ENCODE peak calls at places on chromosomes 11 and 22, in four cellular contexts. Y is HTR-8/SVneo, A is HAP-1, M is AG09319. T is an unnamed sample.

GRCh38 chr11:34988294-34989255 is 72.2 kb downstream of the PDHX start:
- DNase-seq in A (no peak), M (no peak), Y (no peak), T (no peak)

GRCh38 chr11:14538271-14538925 is 18.2 kb upstream of the PSMA1 start:
- DNase-seq in A (no peak), M (no peak), Y (no peak), T (no peak)

GRCh38 chr11:119810478-119811232 is 81.7 kb upstream of the NECTIN1 start:
- DNase-seq in Y (no peak), M (no peak), A (no peak), T (no peak)

GRCh38 chr22:29112680-29113079 is 39.8 kb downstream of the KREMEN1 start:
- DNase-seq in M (no peak), Y (no peak), A (no peak), T (no peak)

GRCh38 chr11:28727254-28727653 is 619.1 kb downstream of the METTL15 start:
- DNase-seq in A (no peak), M (no peak), Y (no peak), T (no peak)

GRCh38 chr11:403761-404431 is 9.9 kb downstream of the PKP3 start:
- DNase-seq in A (no peak), Y (no peak), M (no peak), T (no peak)

GRCh38 chr22:48811885-48812284 is 1015.8 kb downstream of the BRD1 start:
- DNase-seq in M (no peak), Y (no peak), A (no peak), T (no peak)

GRCh38 chr11:122741613-122742012 is 86.1 kb downstream of the UBASH3B start:
- DNase-seq in M (no peak), A (no peak), Y (no peak), T (no peak)

GRCh38 chr22:48781868-48782267 is 1045.8 kb downstream of the BRD1 start:
- DNase-seq in M (no peak), A (no peak), Y (no peak), T (no peak)

GRCh38 chr11:65506770-65507485 is 8.1 kb downstream of the MALAT1 start:
- DNase-seq in Y (no peak), M (peak), A (peak), T (no peak)

GRCh38 chr11:129846508-129847335 is 31.1 kb downstream of the TMEM45B start:
- DNase-seq in A (no peak), M (peak), Y (peak), T (no peak)

GRCh38 chr11:73209892-73210291 is 8.2 kb upstream of the P2RY2 start:
- DNase-seq in Y (no peak), A (no peak), M (no peak), T (no peak)

GRCh38 chr11:36352919-36353318 is 56.8 kb downstream of the PRR5L start:
- DNase-seq in M (no peak), A (no peak), Y (no peak), T (no peak)

GRCh38 chr11:125262194-125262824 is 97.8 kb downstream of the PKNOX2 start:
- DNase-seq in A (no peak), Y (no peak), M (no peak), T (peak)

GRCh38 chr11:118531597-118532084 is 649 bp downstream of the TMEM25 start:
- DNase-seq in Y (no peak), A (no peak), M (no peak), T (no peak)

GRCh38 chr11:86869966-86870570 is 69.7 kb downstream of the PRSS23 start:
- DNase-seq in A (peak), M (peak), Y (peak), T (peak)

T was measured in NCI-H1092.